ENCODE peak calls at places on chromosome 5, in four cellular contexts. Z is heart right ventricle, S is SJSA1, Y is cardiac muscle cell. U is an unnamed sample. For H3K4me1 and H3K36me3, the result is how much of the 10 kb centered on the place peaks cover.

GRCh38 chr5:132506094-132506692 is 15.6 kb upstream of the IRF1 start:
- DNase-seq in Z (no peak), Y (peak), S (peak), U (no peak)

GRCh38 chr5:179668404-179668803 is 12.4 kb downstream of the CBY3 start:
- DNase-seq in Z (peak), S (peak), Y (peak), U (peak)

GRCh38 chr5:68304421-68305052 is 89.0 kb downstream of the PIK3R1 start:
- DNase-seq in Y (no peak), S (no peak), Z (no peak), U (no peak)

GRCh38 chr5:38347040-38347763 is 88.8 kb downstream of the EGFLAM start:
- DNase-seq in Y (no peak), Z (no peak), S (no peak), U (no peak)

GRCh38 chr5:168434746-168435321 is 51.4 kb upstream of the RARS1 start:
- DNase-seq in Y (no peak), S (no peak), Z (no peak), U (no peak)

GRCh38 chr5:150272531-150272930 is 17.0 kb downstream of the CAMK2A start:
- DNase-seq in S (peak), Y (peak), Z (no peak), U (peak)

GRCh38 chr5:106189121-106189809 is 1481.5 kb downstream of the EFNA5 start:
- DNase-seq in Y (no peak), S (no peak), Z (no peak), U (no peak)

GRCh38 chr5:151094054-151094858 is 13.4 kb upstream of the TNIP1 start:
- DNase-seq in Y (no peak), S (peak), Z (no peak), U (no peak)

GRCh38 chr5:147190236-147190815 is 44.5 kb upstream of the STK32A start:
- DNase-seq in Y (no peak), Z (no peak), S (no peak), U (no peak)

GRCh38 chr5:56534102-56534501 is 281.2 kb upstream of the MAP3K1 start:
- DNase-seq in Y (no peak), Z (no peak), S (no peak), U (no peak)

GRCh38 chr5:79689541-79690466 is at the start of gene CMYA5:
- DNase-seq in Z (peak), Y (peak), S (no peak), U (no peak)

GRCh38 chr5:176773408-176774035 is 36.8 kb upstream of the UNC5A start:
- DNase-seq in S (no peak), Z (no peak), Y (no peak), U (no peak)

GRCh38 chr5:176536132-176536901 is 885 bp downstream of the RNF44 start:
- DNase-seq in S (peak), Y (peak), Z (peak), U (peak)

GRCh38 chr5:134139377-134139851 is 24.9 kb downstream of the TCF7 start:
- DNase-seq in Y (no peak), S (no peak), Z (no peak), U (no peak)

GRCh38 chr5:136007271-136007670 is 21.5 kb upstream of the TGFBI start:
- DNase-seq in Y (no peak), Z (no peak), S (no peak), U (no peak)
- H3K4me1 ChIP-seq in Y (under half), Z (under half), S (half or more), U (under half)

GRCh38 chr5:95841914-95842812 is 19.6 kb upstream of the GLRX start:
- DNase-seq in S (no peak), Z (peak), Y (no peak), U (no peak)
- H3K4me3 ChIP-seq in S (no peak), Z (no peak), Y (no peak), U (no peak)

DNA sequence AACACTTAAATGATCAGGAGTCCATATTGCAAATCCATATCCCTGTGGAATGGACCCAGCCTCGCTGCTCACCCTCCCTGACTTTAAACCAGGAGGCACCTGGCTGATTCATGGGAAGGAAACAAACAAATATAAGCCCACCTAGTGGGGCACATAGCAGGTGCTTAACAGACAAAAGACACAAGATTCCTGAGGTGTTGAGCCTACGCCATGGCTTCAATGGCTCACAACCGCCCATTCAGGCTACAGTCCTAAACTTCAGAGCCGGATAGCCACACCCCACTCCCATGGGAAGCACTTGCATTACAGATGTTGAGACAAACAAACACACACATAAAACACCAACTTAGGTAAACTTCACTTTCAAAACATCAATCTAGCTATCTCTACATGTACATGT is 359.9 kb downstream of the ICE1 start:
- DNase-seq in Y (no peak), S (no peak), Z (no peak), U (no peak)
- H3K36me3 ChIP-seq in Y (under half), S (under half), Z (under half), U (under half)

DNA sequence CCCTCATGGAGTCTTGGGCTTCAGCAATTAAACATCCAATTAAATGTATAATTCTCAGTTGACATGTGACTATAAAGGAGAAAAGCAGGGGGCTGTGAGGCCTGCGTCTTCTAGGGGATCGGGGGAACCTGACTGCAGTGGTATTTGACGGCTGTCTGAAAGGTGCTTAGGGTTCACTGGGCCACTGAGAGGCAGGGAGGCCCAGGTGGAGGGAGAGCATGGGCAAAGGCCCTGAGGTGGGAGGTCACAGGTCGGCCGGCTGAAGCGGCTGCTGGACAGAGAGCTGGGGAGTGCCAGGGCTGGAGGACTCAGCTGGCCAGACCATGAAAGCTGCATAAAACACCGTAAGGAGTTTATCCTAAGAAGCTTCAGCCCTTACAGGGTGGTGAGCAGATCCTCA is 23.9 kb downstream of the ERGIC1 start:
- DNase-seq in Y (no peak), S (no peak), Z (no peak), U (no peak)
- H3K4me1 ChIP-seq in Y (under half), S (half or more), Z (half or more), U (under half)

GRCh38 chr5:145834554-145834916 is 607 bp downstream of the PRELID2 start:
- DNase-seq in S (no peak), Z (no peak), Y (no peak), U (no peak)
- H3K4me3 ChIP-seq in S (peak), Z (peak), Y (peak), U (peak)

U was measured in BE2C.